ENCODE peak calls at places on chromosomes 2 and 18, in four cellular contexts. N is kidney epithelial cell, B is gastrocnemius medialis, R is lower lobe of right lung. E is an unnamed sample.

GRCh38 chr2:166239548-166239947 is 111.7 kb upstream of the SCN1A start:
- DNase-seq in N (peak), B (no peak), R (no peak), E (no peak)

GRCh38 chr2:202933139-202933510 is 21.1 kb downstream of the CARF start:
- DNase-seq in N (no peak), B (no peak), R (no peak), E (no peak)

GRCh38 chr18:47893939-47894699 is 36.3 kb downstream of the SMAD2 start:
- DNase-seq in N (no peak), B (no peak), R (no peak), E (no peak)

GRCh38 chr18:62196978-62197377 is 9.9 kb downstream of the RELCH start:
- DNase-seq in N (no peak), B (no peak), R (no peak), E (no peak)

GRCh38 chr18:45687617-45688016 is 36.4 kb upstream of the SLC14A1 start:
- DNase-seq in N (no peak), B (no peak), R (no peak), E (no peak)

GRCh38 chr2:196238836-196239380 is 67.5 kb upstream of the STK17B start:
- DNase-seq in N (no peak), B (no peak), R (no peak), E (no peak)

GRCh38 chr2:45237850-45238542 is 228.7 kb upstream of the SIX2 start:
- DNase-seq in N (peak), B (peak), R (no peak), E (no peak)

GRCh38 chr2:150535176-150535575 is 47.7 kb upstream of the RND3 start:
- DNase-seq in N (no peak), B (no peak), R (no peak), E (no peak)

GRCh38 chr2:128556633-128557032 is 238.0 kb upstream of the HS6ST1 start:
- DNase-seq in N (no peak), B (no peak), R (no peak), E (no peak)

GRCh38 chr2:197873293-197873701 is 68.9 kb downstream of the PLCL1 start:
- DNase-seq in N (peak), B (no peak), R (no peak), E (no peak)

GRCh38 chr2:41784496-41784895 is 263.3 kb upstream of the PKDCC start:
- DNase-seq in N (no peak), B (no peak), R (no peak), E (no peak)

GRCh38 chr2:236512902-236513433 is 56.7 kb upstream of the ACKR3 start:
- DNase-seq in N (peak), B (peak), R (no peak), E (peak)

GRCh38 chr2:198143793-198144192 is 339.4 kb downstream of the PLCL1 start:
- DNase-seq in N (no peak), B (no peak), R (no peak), E (no peak)

GRCh38 chr2:132448771-132449170 is 32.2 kb downstream of the GPR39 start:
- DNase-seq in N (no peak), B (no peak), R (no peak), E (no peak)

GRCh38 chr2:149380205-149380604 is 49.8 kb downstream of the LYPD6 start:
- DNase-seq in N (no peak), B (no peak), R (no peak), E (no peak)

GRCh38 chr18:23994361-23994902 is 20.1 kb upstream of the TTC39C start:
- DNase-seq in N (peak), B (no peak), R (peak), E (no peak)

GRCh38 chr2:41910126-41910525 is 137.7 kb upstream of the PKDCC start:
- DNase-seq in N (peak), B (no peak), R (no peak), E (no peak)

GRCh38 chr2:241811209-241811951 is 2.4 kb downstream of the NEU4 start:
- DNase-seq in N (no peak), B (peak), R (peak), E (no peak)

GRCh38 chr2:136116111-136116812 is 1.7 kb downstream of the CXCR4 start:
- DNase-seq in N (no peak), B (peak), R (peak), E (no peak)

GRCh38 chr2:102397167-102397566 is 25.8 kb upstream of the IL18RAP start:
- DNase-seq in N (no peak), B (no peak), R (no peak), E (no peak)

GRCh38 chr2:175180701-175181103 is 808 bp downstream of the ATP5MC3 start:
- DNase-seq in N (no peak), B (peak), R (peak), E (no peak)

GRCh38 chr2:78020500-78020899 is 498.3 kb upstream of the LRRTM4 start:
- DNase-seq in N (no peak), B (no peak), R (no peak), E (no peak)

GRCh38 chr2:78023356-78023755 is 501.2 kb upstream of the LRRTM4 start:
- DNase-seq in N (no peak), B (no peak), R (no peak), E (no peak)

GRCh38 chr2:78029392-78029995 is 507.3 kb upstream of the LRRTM4 start:
- DNase-seq in N (no peak), B (no peak), R (no peak), E (no peak)

DNA sequence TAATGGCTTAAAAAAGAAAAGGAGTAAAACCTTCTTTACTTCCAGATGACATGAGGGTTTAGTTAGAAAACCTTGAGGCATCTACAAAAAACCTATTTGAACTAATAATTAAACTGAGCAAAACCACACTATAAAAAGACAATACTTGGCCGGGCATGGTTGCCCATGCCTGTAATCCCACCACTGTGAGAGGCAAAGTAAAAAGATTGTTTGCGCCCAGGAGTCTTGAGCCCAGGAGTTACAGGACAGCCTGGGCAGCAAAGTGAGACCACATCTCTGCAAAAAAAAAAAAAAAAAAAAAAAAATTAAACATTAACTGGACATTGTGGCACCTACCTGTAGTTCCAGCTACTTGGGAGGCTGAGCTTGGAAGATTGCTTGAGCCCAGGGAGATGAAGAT is 502.8 kb upstream of the LRRTM4 start:
- DNase-seq in N (peak), B (no peak), R (no peak), E (no peak)
- TF ChIP-seq CTCF in N (no peak), B (no peak), R (no peak), E (no peak)

DNA sequence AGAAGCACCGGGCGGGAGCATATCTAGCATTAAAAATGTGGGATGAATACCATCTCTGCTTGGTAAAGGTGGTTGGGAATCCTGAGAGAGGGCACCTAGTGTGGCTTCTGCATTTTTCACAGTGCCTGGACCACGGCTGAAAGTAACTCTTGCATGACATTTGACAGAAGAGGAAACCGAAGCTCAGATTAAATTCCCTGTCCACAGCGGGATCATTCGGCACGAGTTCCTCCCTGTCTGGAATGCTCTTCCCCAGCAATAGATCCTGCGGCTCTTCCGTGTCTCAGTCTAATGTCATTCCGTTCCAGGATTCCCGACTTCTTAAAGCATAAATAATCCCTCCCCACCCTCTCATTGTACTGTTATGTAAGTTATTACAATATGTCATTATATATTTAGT is 905 bp upstream of the RPS7 start:
- DNase-seq in N (no peak), B (no peak), R (no peak), E (no peak)
- H3K4me3 ChIP-seq in N (no peak), B (no peak), R (peak), E (no peak)

GRCh38 chr2:216328347-216328746 is 43.9 kb downstream of the MARCHF4 start:
- DNase-seq in N (no peak), B (no peak), R (no peak), E (no peak)
- TF ChIP-seq CTCF in N (no peak), B (no peak), R (no peak), E (peak)

DNA sequence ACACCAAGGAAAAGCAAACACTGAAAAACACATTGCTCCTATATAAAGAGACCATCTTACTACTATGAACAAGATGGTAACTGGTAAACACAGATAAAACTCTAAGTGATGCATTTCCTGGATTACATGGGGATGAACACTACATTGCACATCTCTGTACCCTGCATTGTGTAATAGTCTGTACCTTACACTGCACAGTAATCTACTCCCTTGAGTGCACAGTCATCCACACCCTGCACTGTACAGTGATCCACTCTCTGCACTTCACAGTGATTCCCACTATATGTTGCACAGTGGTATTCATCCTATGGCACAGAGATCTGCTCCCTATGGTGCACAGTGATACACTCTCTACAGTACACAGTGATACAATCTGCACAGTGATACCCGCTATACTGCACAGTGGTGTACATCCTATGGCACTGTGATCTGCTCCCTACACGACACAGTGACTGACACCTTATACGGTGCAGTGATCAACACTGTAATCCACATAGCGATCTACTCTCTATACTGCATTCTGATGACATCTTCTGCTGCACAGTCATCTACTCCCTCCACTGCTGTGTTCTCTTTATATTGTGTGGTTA is 462.2 kb upstream of the RGPD4 start:
- DNase-seq in N (no peak), B (no peak), R (no peak), E (no peak)
- H3K4me3 ChIP-seq in N (no peak), B (no peak), R (no peak), E (no peak)

GRCh38 chr2:70995227-70995729 is 605 bp upstream of the TEX261 start:
- DNase-seq in N (no peak), B (no peak), R (no peak), E (no peak)
- TF ChIP-seq CTCF in N (peak), B (no peak), R (no peak), E (peak)

DNA sequence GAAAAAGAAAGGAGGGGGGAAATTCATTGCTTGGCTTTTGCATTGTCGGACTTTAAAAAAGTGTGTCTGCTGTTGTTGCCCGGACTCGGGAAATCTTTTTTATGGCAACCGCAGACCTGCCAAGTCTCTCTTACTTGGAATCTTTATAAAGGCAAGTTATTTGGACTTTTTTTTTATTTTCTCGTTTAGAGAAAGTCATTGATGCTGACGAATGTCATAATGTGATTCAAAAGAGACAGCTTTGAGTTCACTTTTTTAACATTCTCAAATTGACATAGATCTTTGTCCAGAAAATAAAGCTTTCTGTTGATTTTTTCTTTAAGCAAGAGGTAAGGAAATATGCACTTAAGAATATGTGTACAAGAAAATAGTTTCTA is 651 bp upstream of the ZNF521 start:
- DNase-seq in N (no peak), B (no peak), R (no peak), E (no peak)
- H3K4me3 ChIP-seq in N (peak), B (peak), R (peak), E (no peak)